ENCODE peak calls at places on chromosomes 3 and 15, in six cellular contexts. L is GM20000; J is fibroblast of lung; Z is Karpas-422; T is OCI-M1; U is activated T-helper 1 cell treated with anti-CD3 and anti-CD28 coated beads, Interleukin-12 subunit alpha, Interleukin-12 subunit beta, Interleukin-2, Interleukin-4 antibody, amounts not matched to agents 30 ng/mL and 10 ng/mL and 1 ng/mL, durations not matched to agents 14 hours and 24 hours and 36 hours. G is an unnamed sample.

GRCh38 chr3:57959407-57960173 is 48.6 kb upstream of the FLNB start:
- DNase-seq in L (no peak), J (peak; percentile 81), Z (no peak), T (peak; percentile 59), U (no peak), G (no peak)

GRCh38 chr3:11678735-11679134 is 35.0 kb upstream of the VGLL4 start:
- DNase-seq in L (no peak), J (peak; percentile 34), Z (no peak), T (no peak), U (no peak), G (no peak)

GRCh38 chr3:52234516-52235447 is 4.2 kb downstream of the TWF2 start:
- DNase-seq in L (no peak), J (no peak), Z (no peak), T (no peak), U (no peak), G (peak; percentile 52)

GRCh38 chr3:178277605-178278004 is 258.6 kb upstream of the KCNMB2 start:
- DNase-seq in L (no peak), J (peak; percentile 77), Z (no peak), T (no peak), U (no peak), G (no peak)

GRCh38 chr3:167740961-167741587 is 5.6 kb downstream of the SERPINI1 start:
- DNase-seq in L (peak; percentile 16), J (peak; percentile 22), Z (peak; percentile 75), T (peak; percentile 75), U (peak; percentile 1), G (peak; percentile 26)

GRCh38 chr3:32315441-32315840 is 76.2 kb upstream of the CMTM7 start:
- DNase-seq in L (no peak), J (no peak), Z (no peak), T (no peak), U (no peak), G (no peak)

GRCh38 chr3:11273945-11274344 is 1.7 kb downstream of the ATG7 start:
- DNase-seq in L (no peak), J (no peak), Z (no peak), T (peak; percentile 48), U (no peak), G (no peak)

GRCh38 chr3:98008751-98009373 is 26.3 kb downstream of the GABRR3 start:
- DNase-seq in L (no peak), J (no peak), Z (no peak), T (no peak), U (no peak), G (no peak)

GRCh38 chr15:81362790-81363189 is 11.2 kb downstream of the TMC3 start:
- DNase-seq in L (no peak), J (no peak), Z (no peak), T (no peak), U (no peak), G (no peak)

GRCh38 chr15:65305144-65305758 is 774 bp downstream of the RNU5B-1 start:
- DNase-seq in L (no peak), J (no peak), Z (no peak), T (no peak), U (peak; percentile 26), G (no peak)

GRCh38 chr15:98771444-98772059 is 123.2 kb downstream of the IGF1R start:
- DNase-seq in L (no peak), J (no peak), Z (no peak), T (peak; percentile 33), U (no peak), G (no peak)

G was measured in myocyte.